ENCODE peak calls at places on chromosomes 13 and 19, in four cellular contexts. One of them, this sample, is unnamed.

GRCh38 chr13:62643007-62643483 is 1227.4 kb upstream of the PCDH20 start:
- DNase-seq in K562: no peak
- DNase-seq in GM12878: peak; percentile 24
- DNase-seq in GM12891: no peak
- DNase-seq in this sample: no peak

GRCh38 chr19:39413269-39413902 is 917 bp downstream of the PLEKHG2 start:
- DNase-seq in K562: peak; percentile 39
- DNase-seq in GM12878: no peak
- DNase-seq in GM12891: peak; percentile 66
- DNase-seq in this sample: no peak

GRCh38 chr13:36382030-36382429 is 35.8 kb upstream of the SPART start:
- DNase-seq in GM12891: no peak
- DNase-seq in K562: no peak
- DNase-seq in GM12878: no peak
- DNase-seq in this sample: no peak

GRCh38 chr13:39602614-39603366 is at the start of gene LHFPL6:
- DNase-seq in K562: peak; percentile 1
- DNase-seq in GM12891: peak; percentile 70
- DNase-seq in GM12878: no peak
- DNase-seq in this sample: peak; percentile 48

GRCh38 chr13:20402881-20403280 is 122.8 kb downstream of the CRYL1 start:
- DNase-seq in GM12878: no peak
- DNase-seq in GM12891: no peak
- DNase-seq in K562: no peak
- DNase-seq in this sample: no peak

GRCh38 chr13:78420814-78421213 is 182.5 kb downstream of the POU4F1 start:
- DNase-seq in GM12878: peak; percentile 37
- DNase-seq in K562: no peak
- DNase-seq in GM12891: no peak
- DNase-seq in this sample: no peak

GRCh38 chr13:89361909-89362308 is 1690.7 kb downstream of the SLITRK5 start:
- DNase-seq in GM12891: no peak
- DNase-seq in GM12878: no peak
- DNase-seq in K562: no peak
- DNase-seq in this sample: no peak

GRCh38 chr19:45670670-45671453 is 2.8 kb downstream of the GIPR start:
- DNase-seq in K562: peak; percentile 98
- DNase-seq in GM12878: peak; percentile 62
- DNase-seq in GM12891: peak; percentile 91
- DNase-seq in this sample: peak; percentile 43

GRCh38 chr19:44757735-44758505 is 9.4 kb downstream of the BCL3 start:
- DNase-seq in GM12891: no peak
- DNase-seq in K562: no peak
- DNase-seq in GM12878: no peak
- DNase-seq in this sample: no peak

GRCh38 chr19:2770055-2771013 is 12.7 kb downstream of the SGTA start:
- DNase-seq in K562: no peak
- DNase-seq in GM12891: no peak
- DNase-seq in GM12878: no peak
- DNase-seq in this sample: peak; percentile 63

GRCh38 chr13:64723735-64724134 is 2506.4 kb downstream of the PCDH9 start:
- DNase-seq in K562: no peak
- DNase-seq in GM12878: no peak
- DNase-seq in GM12891: no peak
- DNase-seq in this sample: no peak

GRCh38 chr19:51131780-51132680 is 7.3 kb downstream of the SIGLEC9 start:
- DNase-seq in GM12878: no peak
- DNase-seq in GM12891: no peak
- DNase-seq in K562: peak; percentile 84
- DNase-seq in this sample: peak; percentile 59

GRCh38 chr13:80133631-80134083 is 207.3 kb downstream of the SPRY2 start:
- DNase-seq in K562: no peak
- DNase-seq in GM12891: no peak
- DNase-seq in GM12878: no peak
- DNase-seq in this sample: no peak

GRCh38 chr13:80134360-80134759 is 206.6 kb downstream of the SPRY2 start:
- DNase-seq in GM12878: no peak
- DNase-seq in GM12891: no peak
- DNase-seq in K562: no peak
- DNase-seq in this sample: no peak

GRCh38 chr13:80137994-80138393 is 202.9 kb downstream of the SPRY2 start:
- DNase-seq in GM12878: no peak
- DNase-seq in K562: no peak
- DNase-seq in GM12891: no peak
- DNase-seq in this sample: no peak

GRCh38 chr13:80131204-80131603 is 209.7 kb downstream of the SPRY2 start:
- DNase-seq in GM12891: no peak
- DNase-seq in GM12878: no peak
- DNase-seq in K562: no peak
- DNase-seq in this sample: no peak

GRCh38 chr13:80132741-80133601 is 208.0 kb downstream of the SPRY2 start:
- DNase-seq in GM12878: no peak
- DNase-seq in K562: no peak
- DNase-seq in GM12891: no peak
- DNase-seq in this sample: no peak
- TF ChIP-seq SPI1 in GM12878: no peak
- TF ChIP-seq SPI1 in K562: no peak
- TF ChIP-seq SPI1 in GM12891: no peak
- TF ChIP-seq SPI1 in this sample: no peak

DNA sequence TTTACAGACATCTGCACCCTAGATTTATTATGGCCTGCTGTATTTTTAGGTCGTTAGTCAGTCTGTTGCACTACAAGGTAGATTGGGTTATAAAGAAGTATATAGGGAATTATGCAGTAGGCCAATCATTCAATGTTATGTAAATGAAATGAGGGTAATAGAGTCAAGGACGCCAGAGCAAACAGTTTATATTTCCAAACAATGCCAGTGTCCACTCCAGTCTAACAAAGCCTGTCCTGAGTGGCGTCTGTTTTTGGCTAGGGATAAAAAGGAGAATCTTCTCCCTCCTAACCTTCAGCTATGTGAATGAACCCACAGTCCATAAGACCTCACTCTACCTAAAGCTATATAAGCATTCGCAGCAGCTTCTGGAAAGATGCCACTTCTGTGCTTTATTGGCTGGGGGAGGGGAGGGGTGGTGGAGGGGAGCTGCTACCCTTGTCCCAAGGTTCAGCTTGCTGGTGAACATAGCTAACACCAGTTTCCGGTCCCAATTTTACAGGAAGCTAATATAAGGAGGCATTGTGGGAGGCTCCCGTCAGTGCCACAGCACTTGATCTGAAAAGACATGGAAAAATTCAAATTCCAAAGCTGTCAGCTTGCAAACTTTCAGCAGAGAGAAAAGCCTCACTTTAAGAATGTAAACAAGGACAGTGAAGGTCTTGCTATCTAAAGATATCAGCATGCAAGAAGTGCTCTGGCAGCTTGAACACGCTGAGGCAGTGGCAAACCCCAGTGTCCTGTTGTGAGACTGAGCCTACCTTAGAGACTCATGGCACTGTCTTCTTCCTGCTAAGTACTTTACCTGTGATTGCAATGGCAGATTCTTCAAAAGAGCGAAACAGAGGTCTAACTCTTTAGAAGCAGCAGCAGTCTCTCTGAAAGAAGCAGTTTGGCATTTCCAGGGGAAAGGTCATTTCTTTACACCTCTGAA is 369.9 kb downstream of the PCDH9 start:
- DNase-seq in GM12878: no peak
- DNase-seq in K562: peak; percentile 1
- DNase-seq in GM12891: no peak
- DNase-seq in this sample: no peak
- TF ChIP-seq SPI1 in GM12878: no peak
- TF ChIP-seq SPI1 in K562: no peak
- TF ChIP-seq SPI1 in GM12891: no peak
- TF ChIP-seq SPI1 in this sample: no peak

DNA sequence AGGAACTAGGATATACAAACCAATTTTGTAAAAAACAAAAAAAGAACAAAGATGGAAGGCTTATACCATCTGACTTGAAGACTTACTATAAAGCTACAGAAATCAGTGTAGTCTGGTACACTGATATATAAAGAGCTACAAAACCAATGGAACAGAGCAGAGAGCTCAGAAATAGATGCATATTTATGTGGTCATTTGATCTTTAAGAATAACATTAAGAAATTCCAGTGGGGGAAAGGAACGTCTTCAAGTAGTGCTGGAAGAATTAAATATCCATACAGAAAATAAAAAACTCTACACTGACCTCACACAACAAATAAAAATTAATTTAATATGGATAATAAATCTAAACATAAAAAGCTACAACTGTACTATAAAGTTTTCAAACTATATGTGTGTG is 317.0 kb downstream of the ENOX1 start:
- DNase-seq in GM12878: no peak
- DNase-seq in GM12891: no peak
- DNase-seq in K562: no peak
- DNase-seq in this sample: no peak
- TF ChIP-seq SPI1 in GM12878: no peak
- TF ChIP-seq SPI1 in GM12891: no peak
- TF ChIP-seq SPI1 in K562: no peak
- TF ChIP-seq SPI1 in this sample: no peak

GRCh38 chr13:111850976-111851375 is 216.0 kb upstream of the SOX1 start:
- DNase-seq in GM12891: no peak
- DNase-seq in K562: no peak
- DNase-seq in GM12878: no peak
- DNase-seq in this sample: no peak
- TF ChIP-seq SPI1 in GM12891: no peak
- TF ChIP-seq SPI1 in K562: no peak
- TF ChIP-seq SPI1 in GM12878: no peak
- TF ChIP-seq SPI1 in this sample: no peak

DNA sequence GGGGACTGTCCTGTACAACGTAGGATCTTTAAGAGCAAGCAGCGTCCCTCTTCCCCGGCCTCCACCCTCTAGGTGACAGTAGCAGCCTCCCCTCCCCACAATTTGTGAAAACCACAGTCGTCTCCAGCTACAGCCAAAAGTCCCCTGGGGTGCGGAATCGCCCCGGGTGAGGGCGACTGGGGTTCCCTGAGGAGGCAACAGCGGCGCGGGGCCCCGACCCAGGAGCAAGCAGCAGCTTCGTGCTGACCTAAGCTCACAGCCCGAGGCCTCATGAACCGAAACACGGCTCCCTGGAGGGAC is 322 bp downstream of the ZNF558 start:
- DNase-seq in K562: no peak
- DNase-seq in GM12891: no peak
- DNase-seq in GM12878: no peak
- DNase-seq in this sample: no peak
- TF ChIP-seq SPI1 in K562: no peak
- TF ChIP-seq SPI1 in GM12891: no peak
- TF ChIP-seq SPI1 in GM12878: no peak
- TF ChIP-seq SPI1 in this sample: no peak

GRCh38 chr13:50171585-50172282 is 156.5 kb downstream of the KCNRG start:
- DNase-seq in K562: no peak
- DNase-seq in GM12878: no peak
- DNase-seq in GM12891: no peak
- DNase-seq in this sample: no peak
- TF ChIP-seq SPI1 in K562: no peak
- TF ChIP-seq SPI1 in GM12878: no peak
- TF ChIP-seq SPI1 in GM12891: no peak
- TF ChIP-seq SPI1 in this sample: no peak

DNA sequence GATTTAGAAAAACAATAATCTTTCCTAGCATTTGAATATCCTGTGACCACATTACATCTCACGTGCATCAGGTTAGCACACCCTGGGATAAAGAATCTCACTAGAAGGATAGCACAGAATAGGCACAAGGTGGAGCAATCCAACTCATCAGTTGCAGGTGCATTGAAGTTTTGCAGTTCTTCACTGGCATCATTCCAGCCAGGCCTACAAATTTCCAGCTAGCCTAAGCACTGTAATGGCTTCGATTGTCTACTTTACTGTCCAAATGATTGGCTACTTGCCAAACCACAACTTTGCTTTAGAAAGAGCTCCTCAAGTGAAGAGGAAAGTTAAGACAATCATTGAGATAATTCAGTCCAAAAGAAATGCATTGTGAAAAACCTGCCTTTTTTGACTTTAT is 89.5 kb downstream of the SPRY2 start:
- DNase-seq in K562: peak; percentile 7
- DNase-seq in GM12878: no peak
- DNase-seq in GM12891: no peak
- DNase-seq in this sample: peak; percentile 17
- TF ChIP-seq SPI1 in K562: no peak
- TF ChIP-seq SPI1 in GM12878: no peak
- TF ChIP-seq SPI1 in GM12891: no peak
- TF ChIP-seq SPI1 in this sample: no peak

DNA sequence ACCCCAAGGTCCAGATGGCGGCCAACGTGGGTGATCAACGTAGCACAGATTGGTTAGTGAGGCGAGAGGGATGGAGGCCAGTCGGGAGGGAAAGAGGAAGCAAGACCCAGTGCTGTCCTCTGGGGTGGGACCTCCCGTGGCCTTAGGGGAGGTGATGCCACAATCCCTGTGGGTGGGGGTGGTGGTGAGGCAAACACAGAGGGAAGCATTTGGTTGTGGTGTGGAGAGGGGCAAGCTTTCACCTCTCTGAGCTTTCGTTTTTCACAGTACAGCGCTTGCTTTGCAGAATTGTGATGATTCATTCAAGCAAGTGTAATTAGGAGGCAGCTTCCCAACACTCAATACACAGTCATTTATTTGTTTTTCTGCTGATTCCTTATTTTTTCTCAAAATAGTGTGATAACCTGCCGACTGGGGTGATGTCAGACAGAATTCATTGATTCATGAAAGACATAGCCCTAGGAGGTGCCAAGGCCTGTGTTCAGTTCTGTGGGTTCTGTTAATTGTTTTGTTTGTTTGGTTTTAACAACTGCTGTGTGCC is 2.4 kb downstream of the LENG8 start:
- DNase-seq in GM12891: no peak
- DNase-seq in K562: no peak
- DNase-seq in GM12878: no peak
- DNase-seq in this sample: peak; percentile 48
- TF ChIP-seq SPI1 in GM12891: no peak
- TF ChIP-seq SPI1 in K562: no peak
- TF ChIP-seq SPI1 in GM12878: no peak
- TF ChIP-seq SPI1 in this sample: no peak

GRCh38 chr19:56273563-56274117 is 1.1 kb downstream of the EDDM13 start:
- DNase-seq in GM12878: no peak
- DNase-seq in GM12891: no peak
- DNase-seq in K562: no peak
- DNase-seq in this sample: no peak
- TF ChIP-seq SPI1 in GM12878: no peak
- TF ChIP-seq SPI1 in GM12891: no peak
- TF ChIP-seq SPI1 in K562: no peak
- TF ChIP-seq SPI1 in this sample: no peak